ENCODE peak calls at places on chromosomes 4 and X, in five cellular contexts. One of them, this sample, is unnamed. For H3K27me3, the result is how much of the 10 kb centered on the place peaks cover.

GRCh38 chr4:173264245-173264959 is 69.8 kb downstream of the HMGB2 start:
- DNase-seq in endothelial cell of umbilical vein: peak
- DNase-seq in heart left ventricle: peak
- DNase-seq in adrenal gland: peak
- DNase-seq in left lung: no peak
- DNase-seq in this sample: peak

GRCh38 chr4:178198691-178199090 is 756.5 kb upstream of the AGA start:
- DNase-seq in left lung: no peak
- DNase-seq in heart left ventricle: no peak
- DNase-seq in adrenal gland: no peak
- DNase-seq in endothelial cell of umbilical vein: no peak
- DNase-seq in this sample: no peak

GRCh38 chr4:74197123-74197522 is 39.2 kb downstream of the MTHFD2L start:
- DNase-seq in left lung: no peak
- DNase-seq in heart left ventricle: no peak
- DNase-seq in adrenal gland: no peak
- DNase-seq in endothelial cell of umbilical vein: no peak
- DNase-seq in this sample: no peak

GRCh38 chr4:23476514-23477090 is 413.2 kb downstream of the PPARGC1A start:
- DNase-seq in endothelial cell of umbilical vein: no peak
- DNase-seq in adrenal gland: no peak
- DNase-seq in heart left ventricle: no peak
- DNase-seq in left lung: no peak
- DNase-seq in this sample: no peak

GRCh38 chr4:4694296-4694772 is 152.5 kb upstream of the STX18 start:
- DNase-seq in left lung: no peak
- DNase-seq in heart left ventricle: peak
- DNase-seq in endothelial cell of umbilical vein: no peak
- DNase-seq in adrenal gland: peak
- DNase-seq in this sample: no peak

GRCh38 chr4:159024828-159025227 is 78.1 kb upstream of the RAPGEF2 start:
- DNase-seq in adrenal gland: no peak
- DNase-seq in left lung: no peak
- DNase-seq in endothelial cell of umbilical vein: no peak
- DNase-seq in heart left ventricle: no peak
- DNase-seq in this sample: no peak

GRCh38 chrX:20218809-20219505 is 47.8 kb downstream of the RPS6KA3 start:
- DNase-seq in adrenal gland: no peak
- DNase-seq in left lung: no peak
- DNase-seq in endothelial cell of umbilical vein: peak
- DNase-seq in heart left ventricle: no peak
- DNase-seq in this sample: peak

GRCh38 chr4:182806259-182807252 is 110.6 kb downstream of the DCTD start:
- DNase-seq in heart left ventricle: peak
- DNase-seq in adrenal gland: peak
- DNase-seq in left lung: peak
- DNase-seq in endothelial cell of umbilical vein: peak
- DNase-seq in this sample: peak

GRCh38 chrX:17930850-17931249 is 69.8 kb upstream of the RAI2 start:
- DNase-seq in adrenal gland: no peak
- DNase-seq in heart left ventricle: no peak
- DNase-seq in left lung: no peak
- DNase-seq in endothelial cell of umbilical vein: no peak
- DNase-seq in this sample: no peak

GRCh38 chrX:100410901-100411801 is 1.1 kb upstream of the PCDH19 start:
- DNase-seq in endothelial cell of umbilical vein: peak
- DNase-seq in heart left ventricle: no peak
- DNase-seq in left lung: no peak
- DNase-seq in adrenal gland: no peak
- DNase-seq in this sample: no peak

GRCh38 chr4:106353786-106354185 is 14.8 kb downstream of the GIMD1 start:
- DNase-seq in adrenal gland: no peak
- DNase-seq in left lung: no peak
- DNase-seq in heart left ventricle: no peak
- DNase-seq in endothelial cell of umbilical vein: no peak
- DNase-seq in this sample: no peak

GRCh38 chr4:185830263-185830994 is 18.4 kb upstream of the SORBS2 start:
- DNase-seq in adrenal gland: no peak
- DNase-seq in left lung: no peak
- DNase-seq in heart left ventricle: no peak
- DNase-seq in endothelial cell of umbilical vein: no peak
- DNase-seq in this sample: peak

DNA sequence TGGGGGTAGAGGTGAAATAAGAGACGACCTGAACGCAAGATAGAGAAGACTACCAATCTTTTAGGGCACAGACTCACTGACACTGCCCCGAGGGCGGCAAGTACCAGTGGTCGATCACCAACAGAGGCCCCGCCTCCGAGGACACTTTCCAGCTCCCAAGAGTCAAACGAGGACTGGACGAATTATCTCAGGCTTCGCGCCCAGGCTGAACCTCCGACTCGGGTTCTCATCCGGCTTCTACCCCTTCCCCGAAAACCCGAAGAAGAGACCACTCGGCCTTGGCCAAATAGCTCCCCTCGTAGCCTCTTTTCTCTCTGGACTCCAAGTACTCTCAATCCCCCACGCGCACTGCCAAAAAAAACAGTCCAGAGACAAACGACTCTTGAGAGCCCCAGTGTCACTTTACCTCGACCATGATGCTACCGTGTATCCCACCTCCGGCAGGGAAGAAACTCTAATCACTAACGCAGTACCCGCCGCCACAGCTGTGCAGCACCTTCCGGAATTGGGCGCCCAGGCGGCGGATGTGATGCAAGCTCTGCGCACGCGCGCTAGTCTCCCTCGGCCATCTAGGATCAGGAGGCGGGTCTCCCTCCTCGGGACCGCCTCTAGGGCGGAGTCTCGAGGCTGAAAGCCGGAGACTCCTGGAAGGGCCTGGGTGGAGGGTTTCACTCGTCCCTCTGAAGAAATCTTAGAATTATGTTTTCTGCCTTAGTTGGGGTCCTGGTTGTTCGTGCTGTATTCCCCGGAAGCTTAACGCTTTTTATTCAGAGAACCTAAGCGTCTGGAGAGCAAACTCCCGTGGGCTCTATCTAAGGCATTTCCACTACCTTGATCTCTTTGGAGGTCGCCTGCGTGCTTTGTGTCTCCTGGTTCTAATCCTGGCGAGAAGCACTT is at the start of gene PLRG1:
- DNase-seq in endothelial cell of umbilical vein: peak
- DNase-seq in heart left ventricle: peak
- DNase-seq in left lung: peak
- DNase-seq in adrenal gland: peak
- DNase-seq in this sample: peak
- H3K27ac ChIP-seq in endothelial cell of umbilical vein: peak
- H3K27ac ChIP-seq in heart left ventricle: peak
- H3K27ac ChIP-seq in left lung: peak
- H3K27ac ChIP-seq in adrenal gland: no peak
- H3K27ac ChIP-seq in this sample: peak

GRCh38 chr4:6372649-6373525 is 99.5 kb downstream of the PPP2R2C start:
- DNase-seq in endothelial cell of umbilical vein: peak
- DNase-seq in adrenal gland: no peak
- DNase-seq in left lung: no peak
- DNase-seq in heart left ventricle: peak
- DNase-seq in this sample: no peak
- H3K27me3 ChIP-seq in endothelial cell of umbilical vein: under half
- H3K27me3 ChIP-seq in adrenal gland: under half
- H3K27me3 ChIP-seq in left lung: under half
- H3K27me3 ChIP-seq in heart left ventricle: under half
- H3K27me3 ChIP-seq in this sample: under half

DNA sequence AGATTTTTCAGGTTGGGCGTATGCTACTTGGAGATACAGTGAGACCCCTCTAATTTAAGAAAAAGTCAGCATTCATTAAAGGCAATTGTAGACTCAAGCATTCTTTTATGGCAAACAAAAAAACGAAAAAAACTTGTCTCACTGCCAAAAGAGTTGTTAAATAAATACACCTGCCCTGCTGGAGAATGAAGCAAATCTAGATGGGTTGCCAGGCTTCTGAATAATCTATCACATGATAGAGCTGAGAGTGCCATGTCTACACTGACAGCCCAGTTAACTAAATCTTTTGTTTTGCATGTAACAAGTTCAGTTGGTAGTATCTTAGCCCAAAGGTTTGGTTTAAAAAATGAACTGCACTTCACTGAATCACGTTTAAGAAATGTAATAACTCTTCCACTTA is 69.9 kb downstream of the AGTR2 start:
- DNase-seq in endothelial cell of umbilical vein: no peak
- DNase-seq in left lung: no peak
- DNase-seq in heart left ventricle: no peak
- DNase-seq in adrenal gland: no peak
- DNase-seq in this sample: no peak
- H3K4me3 ChIP-seq in endothelial cell of umbilical vein: no peak
- H3K4me3 ChIP-seq in left lung: no peak
- H3K4me3 ChIP-seq in heart left ventricle: no peak
- H3K4me3 ChIP-seq in adrenal gland: no peak
- H3K4me3 ChIP-seq in this sample: no peak

GRCh38 chrX:124215786-124216185 is 116.7 kb upstream of the TEX13D start:
- DNase-seq in heart left ventricle: no peak
- DNase-seq in endothelial cell of umbilical vein: no peak
- DNase-seq in adrenal gland: no peak
- DNase-seq in left lung: no peak
- DNase-seq in this sample: no peak
- H3K27ac ChIP-seq in heart left ventricle: no peak
- H3K27ac ChIP-seq in endothelial cell of umbilical vein: no peak
- H3K27ac ChIP-seq in adrenal gland: no peak
- H3K27ac ChIP-seq in left lung: no peak
- H3K27ac ChIP-seq in this sample: no peak

GRCh38 chr4:142035556-142035955 is 399.2 kb downstream of the IL15 start:
- DNase-seq in endothelial cell of umbilical vein: no peak
- DNase-seq in adrenal gland: no peak
- DNase-seq in heart left ventricle: no peak
- DNase-seq in left lung: no peak
- DNase-seq in this sample: no peak
- H3K27me3 ChIP-seq in endothelial cell of umbilical vein: under half
- H3K27me3 ChIP-seq in adrenal gland: under half
- H3K27me3 ChIP-seq in heart left ventricle: under half
- H3K27me3 ChIP-seq in left lung: under half
- H3K27me3 ChIP-seq in this sample: under half

GRCh38 chrX:149837639-149838038 is 43.3 kb upstream of the MAGEA8 start:
- DNase-seq in endothelial cell of umbilical vein: no peak
- DNase-seq in left lung: no peak
- DNase-seq in adrenal gland: no peak
- DNase-seq in heart left ventricle: no peak
- DNase-seq in this sample: no peak

GRCh38 chrX:149841929-149842328 is 39.1 kb upstream of the MAGEA8 start:
- DNase-seq in left lung: no peak
- DNase-seq in endothelial cell of umbilical vein: no peak
- DNase-seq in heart left ventricle: no peak
- DNase-seq in adrenal gland: no peak
- DNase-seq in this sample: no peak

GRCh38 chrX:149831473-149831872 is 49.5 kb upstream of the MAGEA8 start:
- DNase-seq in left lung: no peak
- DNase-seq in heart left ventricle: no peak
- DNase-seq in endothelial cell of umbilical vein: no peak
- DNase-seq in adrenal gland: no peak
- DNase-seq in this sample: no peak

GRCh38 chrX:149837167-149837566 is 43.8 kb upstream of the MAGEA8 start:
- DNase-seq in adrenal gland: no peak
- DNase-seq in left lung: no peak
- DNase-seq in endothelial cell of umbilical vein: no peak
- DNase-seq in heart left ventricle: no peak
- DNase-seq in this sample: no peak
- H3K4me3 ChIP-seq in adrenal gland: no peak
- H3K4me3 ChIP-seq in left lung: no peak
- H3K4me3 ChIP-seq in endothelial cell of umbilical vein: no peak
- H3K4me3 ChIP-seq in heart left ventricle: no peak
- H3K4me3 ChIP-seq in this sample: no peak

GRCh38 chr4:3292571-3293409 is at the start of gene RGS12:
- DNase-seq in endothelial cell of umbilical vein: peak
- DNase-seq in adrenal gland: peak
- DNase-seq in heart left ventricle: peak
- DNase-seq in left lung: peak
- DNase-seq in this sample: peak

GRCh38 chr4:3291969-3292570 is 751 bp upstream of the RGS12 start:
- DNase-seq in adrenal gland: peak
- DNase-seq in left lung: peak
- DNase-seq in heart left ventricle: peak
- DNase-seq in endothelial cell of umbilical vein: no peak
- DNase-seq in this sample: peak

GRCh38 chr4:3291411-3291968 is 1.3 kb upstream of the RGS12 start:
- DNase-seq in endothelial cell of umbilical vein: no peak
- DNase-seq in heart left ventricle: no peak
- DNase-seq in adrenal gland: peak
- DNase-seq in left lung: peak
- DNase-seq in this sample: peak

GRCh38 chr4:3290476-3290875 is 2.3 kb upstream of the RGS12 start:
- DNase-seq in adrenal gland: peak
- DNase-seq in endothelial cell of umbilical vein: no peak
- DNase-seq in left lung: peak
- DNase-seq in heart left ventricle: no peak
- DNase-seq in this sample: peak

DNA sequence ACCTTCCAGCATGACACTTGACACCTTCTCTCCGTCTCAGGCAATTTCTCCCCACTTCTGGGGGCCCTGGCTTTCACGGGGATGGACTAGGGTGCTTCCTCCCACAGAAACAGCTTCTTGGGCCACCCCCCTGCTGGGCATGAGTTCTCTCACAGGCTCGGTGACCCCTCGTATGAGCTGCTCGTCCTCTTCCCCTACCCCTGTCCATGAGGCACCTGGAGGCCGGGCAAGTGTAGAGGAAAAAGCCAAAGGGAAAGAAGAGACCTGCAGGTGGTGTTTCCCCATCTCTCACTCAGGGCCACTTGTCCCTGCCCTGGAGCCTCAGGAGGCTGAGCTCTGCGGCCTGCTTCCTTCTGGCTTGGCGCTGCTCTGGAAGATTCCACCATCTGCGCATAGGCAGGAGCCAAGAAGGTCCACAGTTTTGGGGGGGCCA is 1.9 kb upstream of the RGS12 start:
- DNase-seq in heart left ventricle: no peak
- DNase-seq in endothelial cell of umbilical vein: no peak
- DNase-seq in left lung: no peak
- DNase-seq in adrenal gland: peak
- DNase-seq in this sample: peak
- H3K27ac ChIP-seq in heart left ventricle: no peak
- H3K27ac ChIP-seq in endothelial cell of umbilical vein: no peak
- H3K27ac ChIP-seq in left lung: peak
- H3K27ac ChIP-seq in adrenal gland: no peak
- H3K27ac ChIP-seq in this sample: peak

GRCh38 chr4:54094449-54094848 is 5.5 kb upstream of the GSX2 start:
- DNase-seq in endothelial cell of umbilical vein: no peak
- DNase-seq in heart left ventricle: no peak
- DNase-seq in left lung: no peak
- DNase-seq in adrenal gland: no peak
- DNase-seq in this sample: no peak

GRCh38 chr4:54091637-54092404 is 8.1 kb upstream of the GSX2 start:
- DNase-seq in heart left ventricle: peak
- DNase-seq in left lung: peak
- DNase-seq in endothelial cell of umbilical vein: peak
- DNase-seq in adrenal gland: peak
- DNase-seq in this sample: peak

GRCh38 chr4:54093609-54094240 is 6.2 kb upstream of the GSX2 start:
- DNase-seq in endothelial cell of umbilical vein: no peak
- DNase-seq in heart left ventricle: no peak
- DNase-seq in adrenal gland: no peak
- DNase-seq in left lung: no peak
- DNase-seq in this sample: no peak

GRCh38 chr4:54092405-54092759 is 7.6 kb upstream of the GSX2 start:
- DNase-seq in adrenal gland: no peak
- DNase-seq in heart left ventricle: no peak
- DNase-seq in left lung: no peak
- DNase-seq in endothelial cell of umbilical vein: no peak
- DNase-seq in this sample: no peak

GRCh38 chr4:54092800-54093608 is 7.0 kb upstream of the GSX2 start:
- DNase-seq in adrenal gland: no peak
- DNase-seq in left lung: no peak
- DNase-seq in endothelial cell of umbilical vein: no peak
- DNase-seq in heart left ventricle: no peak
- DNase-seq in this sample: no peak
- H3K27me3 ChIP-seq in adrenal gland: under half
- H3K27me3 ChIP-seq in left lung: half or more
- H3K27me3 ChIP-seq in endothelial cell of umbilical vein: under half
- H3K27me3 ChIP-seq in heart left ventricle: half or more
- H3K27me3 ChIP-seq in this sample: half or more

This sample was measured in colonic mucosa.